ENCODE peak calls at places on chromosome 19, in ten cellular contexts. H is stimulated activated CD4-positive, alpha-beta T cell treated with anti-CD3 and anti-CD28 coated beads, Interleukin-4, amount 100 ng/mL, for 1 hour; R is activated naive CD4-positive, alpha-beta T cell treated with anti-CD3 and anti-CD28 coated beads for 36 hours; Y is neural crest cell; M is KBM-7; P is cardiac muscle cell; T is upper lobe of right lung; A is esophagus squamous epithelium; E is activated CD8-positive, alpha-beta T cell treated with anti-CD3 and anti-CD28 coated beads, Interleukin-2, amount 10 ng/mL, durations not matched to agents 7 days and 5 days; V is Ammon's horn. W is an unnamed sample.

GRCh38 chr19:36417752-36418286 is 625 bp downstream of the ZFP82 start:
- DNase-seq in H (no peak), R (no peak), Y (peak), M (no peak), P (no peak), T (no peak), A (no peak), E (no peak), V (no peak), W (no peak)

GRCh38 chr19:29579308-29579910 is 26.7 kb upstream of the POP4 start:
- DNase-seq in H (no peak), R (no peak), Y (no peak), M (no peak), P (no peak), T (no peak), A (no peak), E (no peak), V (no peak), W (no peak)

GRCh38 chr19:29563688-29564087 is 37.9 kb downstream of the VSTM2B start:
- DNase-seq in H (no peak), R (no peak), Y (no peak), M (no peak), P (no peak), T (no peak), A (no peak), E (no peak), V (no peak), W (no peak)

GRCh38 chr19:31533114-31533513 is 183.9 kb upstream of the TSHZ3 start:
- DNase-seq in H (no peak), R (no peak), Y (no peak), M (no peak), P (no peak), T (no peak), A (no peak), E (no peak), V (no peak), W (no peak)

GRCh38 chr19:35431147-35431807 is 16.8 kb upstream of the FFAR2 start:
- DNase-seq in H (no peak), R (no peak), Y (no peak), M (no peak), P (no peak), T (no peak), A (no peak), E (no peak), V (no peak), W (no peak)

GRCh38 chr19:647566-648284 is 8.0 kb downstream of the FGF22 start:
- DNase-seq in H (no peak), R (no peak), Y (no peak), M (no peak), P (no peak), T (no peak), A (no peak), E (no peak), V (no peak), W (no peak)

GRCh38 chr19:15635016-15635805 is 5.5 kb upstream of the CYP4F3 start:
- DNase-seq in H (no peak), R (no peak), Y (no peak), M (no peak), P (no peak), T (no peak), A (no peak), E (no peak), V (no peak), W (no peak)

GRCh38 chr19:46731007-46731501 is 14.1 kb upstream of the PRKD2 start:
- DNase-seq in H (no peak), R (no peak), Y (no peak), M (peak), P (no peak), T (peak), A (no peak), E (no peak), V (no peak), W (peak)

GRCh38 chr19:37817180-37817911 is 38.0 kb upstream of the ZNF573 start:
- DNase-seq in H (peak), R (peak), Y (peak), M (no peak), P (peak), T (peak), A (no peak), E (peak), V (peak), W (no peak)

W was measured in erythroblast.